ENCODE peak calls at places on chromosome 18, in four cellular contexts. One of them, this sample, is unnamed.
A peak's percentile ranks its signal among the peaks of the same experiment; 100 is the strongest.

GRCh38 chr18:45328271-45328670 is 287.0 kb upstream of the SLC14A2 start:
- DNase-seq in NAMALWA: no peak
- DNase-seq in NCI-H2171: no peak
- DNase-seq in breast epithelium: no peak
- DNase-seq in this sample: no peak

GRCh38 chr18:72942766-72943165 is 75.0 kb upstream of the NETO1 start:
- DNase-seq in NAMALWA: no peak
- DNase-seq in NCI-H2171: no peak
- DNase-seq in breast epithelium: no peak
- DNase-seq in this sample: no peak

GRCh38 chr18:73279499-73279898 is 411.7 kb upstream of the NETO1 start:
- DNase-seq in NAMALWA: no peak
- DNase-seq in NCI-H2171: no peak
- DNase-seq in breast epithelium: no peak
- DNase-seq in this sample: no peak

GRCh38 chr18:51621103-51621969 is 423.9 kb upstream of the MEX3C start:
- DNase-seq in NAMALWA: peak; percentile 82
- DNase-seq in NCI-H2171: peak; percentile 75
- DNase-seq in breast epithelium: peak; percentile 61
- DNase-seq in this sample: no peak

GRCh38 chr18:80050797-80051196 is 16.6 kb downstream of the RBFA start:
- DNase-seq in NAMALWA: no peak
- DNase-seq in NCI-H2171: no peak
- DNase-seq in breast epithelium: no peak
- DNase-seq in this sample: no peak

GRCh38 chr18:75048776-75049454 is 160.0 kb downstream of the PTGR3 start:
- DNase-seq in NAMALWA: no peak
- DNase-seq in NCI-H2171: no peak
- DNase-seq in breast epithelium: no peak
- DNase-seq in this sample: no peak

GRCh38 chr18:7172611-7173010 is 55.0 kb upstream of the LAMA1 start:
- DNase-seq in NAMALWA: no peak
- DNase-seq in NCI-H2171: no peak
- DNase-seq in breast epithelium: no peak
- DNase-seq in this sample: no peak

GRCh38 chr18:56977771-56978170 is 169.1 kb upstream of the BOD1L2 start:
- DNase-seq in NAMALWA: no peak
- DNase-seq in NCI-H2171: no peak
- DNase-seq in breast epithelium: no peak
- DNase-seq in this sample: no peak

GRCh38 chr18:45108754-45109153 is 428.1 kb downstream of the SETBP1 start:
- DNase-seq in NAMALWA: no peak
- DNase-seq in NCI-H2171: no peak
- DNase-seq in breast epithelium: no peak
- DNase-seq in this sample: no peak

GRCh38 chr18:49949991-49950395 is 136.7 kb upstream of the ACAA2 start:
- DNase-seq in NAMALWA: peak; percentile 9
- DNase-seq in NCI-H2171: peak; percentile 50
- DNase-seq in breast epithelium: no peak
- DNase-seq in this sample: peak; percentile 18

GRCh38 chr18:76545433-76546281 is 50.6 kb upstream of the ZNF516 start:
- DNase-seq in NAMALWA: no peak
- DNase-seq in NCI-H2171: no peak
- DNase-seq in breast epithelium: no peak
- DNase-seq in this sample: peak; percentile 83

GRCh38 chr18:63848159-63848558 is 39.3 kb upstream of the SERPINB2 start:
- DNase-seq in NAMALWA: peak; percentile 71
- DNase-seq in NCI-H2171: peak; percentile 14
- DNase-seq in breast epithelium: no peak
- DNase-seq in this sample: no peak

GRCh38 chr18:44733069-44733753 is 52.5 kb downstream of the SETBP1 start:
- DNase-seq in NAMALWA: no peak
- DNase-seq in NCI-H2171: no peak
- DNase-seq in breast epithelium: no peak
- DNase-seq in this sample: peak; percentile 39

GRCh38 chr18:34957119-34957863 is 83.9 kb upstream of the MAPRE2 start:
- DNase-seq in NAMALWA: no peak
- DNase-seq in NCI-H2171: no peak
- DNase-seq in breast epithelium: no peak
- DNase-seq in this sample: no peak

GRCh38 chr18:67519582-67519981 is 3.1 kb upstream of the DSEL start:
- DNase-seq in NAMALWA: no peak
- DNase-seq in NCI-H2171: no peak
- DNase-seq in breast epithelium: no peak
- DNase-seq in this sample: no peak

GRCh38 chr18:55651236-55651635 is 63.2 kb upstream of the TCF4 start:
- DNase-seq in NAMALWA: no peak
- DNase-seq in NCI-H2171: no peak
- DNase-seq in breast epithelium: no peak
- DNase-seq in this sample: no peak

GRCh38 chr18:5311273-5312009 is 15.9 kb upstream of the ZBTB14 start:
- DNase-seq in NAMALWA: no peak
- DNase-seq in NCI-H2171: no peak
- DNase-seq in breast epithelium: no peak
- DNase-seq in this sample: no peak

GRCh38 chr18:77249583-77250500 is at the start of gene GALR1:
- DNase-seq in NAMALWA: no peak
- DNase-seq in NCI-H2171: no peak
- DNase-seq in breast epithelium: no peak
- DNase-seq in this sample: no peak

GRCh38 chr18:74817576-74817975 is 219.9 kb downstream of the ZNF407 start:
- DNase-seq in NAMALWA: no peak
- DNase-seq in NCI-H2171: no peak
- DNase-seq in breast epithelium: no peak
- DNase-seq in this sample: no peak

GRCh38 chr18:63140997-63141776 is 178.4 kb downstream of the BCL2 start:
- DNase-seq in NAMALWA: no peak
- DNase-seq in NCI-H2171: no peak
- DNase-seq in breast epithelium: no peak
- DNase-seq in this sample: no peak

GRCh38 chr18:78410094-78410786 is 569.4 kb upstream of the SALL3 start:
- DNase-seq in NAMALWA: no peak
- DNase-seq in NCI-H2171: no peak
- DNase-seq in breast epithelium: no peak
- DNase-seq in this sample: peak; percentile 72

GRCh38 chr18:48308027-48308635 is 101.1 kb downstream of the ZBTB7C start:
- DNase-seq in NAMALWA: no peak
- DNase-seq in NCI-H2171: no peak
- DNase-seq in breast epithelium: no peak
- DNase-seq in this sample: no peak

GRCh38 chr18:57797209-57797651 is 5.9 kb downstream of the ATP8B1 start:
- DNase-seq in NAMALWA: no peak
- DNase-seq in NCI-H2171: no peak
- DNase-seq in breast epithelium: no peak
- DNase-seq in this sample: no peak

GRCh38 chr18:41992698-41993097 is 37.7 kb downstream of the PIK3C3 start:
- DNase-seq in NAMALWA: no peak
- DNase-seq in NCI-H2171: no peak
- DNase-seq in breast epithelium: no peak
- DNase-seq in this sample: no peak

GRCh38 chr18:36428431-36429029 is 131.0 kb downstream of the FHOD3 start:
- DNase-seq in NAMALWA: no peak
- DNase-seq in NCI-H2171: no peak
- DNase-seq in breast epithelium: no peak
- DNase-seq in this sample: no peak

GRCh38 chr18:28087173-28087563 is 89.8 kb downstream of the CDH2 start:
- DNase-seq in NAMALWA: no peak
- DNase-seq in NCI-H2171: no peak
- DNase-seq in breast epithelium: no peak
- DNase-seq in this sample: no peak

GRCh38 chr18:75160315-75160714 is 48.6 kb downstream of the PTGR3 start:
- DNase-seq in NAMALWA: no peak
- DNase-seq in NCI-H2171: no peak
- DNase-seq in breast epithelium: no peak
- DNase-seq in this sample: peak; percentile 78

GRCh38 chr18:69599377-69599776 is 198.7 kb downstream of the DOK6 start:
- DNase-seq in NAMALWA: no peak
- DNase-seq in NCI-H2171: no peak
- DNase-seq in breast epithelium: no peak
- DNase-seq in this sample: no peak

GRCh38 chr18:52334896-52335295 is 5.1 kb upstream of the DCC start:
- DNase-seq in NAMALWA: no peak
- DNase-seq in NCI-H2171: no peak
- DNase-seq in breast epithelium: no peak
- DNase-seq in this sample: no peak

GRCh38 chr18:55833543-55833942 is 245.6 kb upstream of the TCF4 start:
- DNase-seq in NAMALWA: no peak
- DNase-seq in NCI-H2171: no peak
- DNase-seq in breast epithelium: no peak
- DNase-seq in this sample: no peak

GRCh38 chr18:2571200-2572143 is at the start of the genes METTL4 and NDC80:
- DNase-seq in NAMALWA: peak; percentile 96
- DNase-seq in NCI-H2171: peak; percentile 83
- DNase-seq in breast epithelium: peak; percentile 77
- DNase-seq in this sample: peak; percentile 97

GRCh38 chr18:9055185-9055584 is 47.3 kb upstream of the NDUFV2 start:
- DNase-seq in NAMALWA: peak; percentile 15
- DNase-seq in NCI-H2171: no peak
- DNase-seq in breast epithelium: no peak
- DNase-seq in this sample: no peak

GRCh38 chr18:47187721-47188120 is 11.6 kb upstream of the IER3IP1 start:
- DNase-seq in NAMALWA: no peak
- DNase-seq in NCI-H2171: no peak
- DNase-seq in breast epithelium: no peak
- DNase-seq in this sample: no peak

GRCh38 chr18:80167331-80167730 is 58.3 kb downstream of the ADNP2 start:
- DNase-seq in NAMALWA: no peak
- DNase-seq in NCI-H2171: no peak
- DNase-seq in breast epithelium: no peak
- DNase-seq in this sample: peak; percentile 76

GRCh38 chr18:48989304-48990284 is 38.8 kb upstream of the SMAD7 start:
- DNase-seq in NAMALWA: no peak
- DNase-seq in NCI-H2171: no peak
- DNase-seq in breast epithelium: no peak
- DNase-seq in this sample: no peak

This sample was measured in lower leg skin.